ENCODE peak calls at places on chromosomes 12 and 14, in four cellular contexts. K is GM12878, O is H1, G is HepG2. X is an unnamed sample.

GRCh38 chr14:21846227-21846885 is 172.7 kb upstream of the OR4E1 start:
- DNase-seq in O (no peak), K (no peak), G (peak), X (peak)

GRCh38 chr12:17062296-17063061 is 456.5 kb upstream of the LMO3 start:
- DNase-seq in O (no peak), K (no peak), G (no peak), X (no peak)

GRCh38 chr12:11825278-11825677 is 175.8 kb downstream of the ETV6 start:
- DNase-seq in K (no peak), O (no peak), G (no peak), X (no peak)

GRCh38 chr12:21776242-21776641 is 1.7 kb upstream of the KCNJ8 start:
- DNase-seq in O (no peak), G (no peak), K (no peak), X (no peak)

GRCh38 chr12:65858831-65859230 is 34.5 kb downstream of the HMGA2 start:
- DNase-seq in K (no peak), G (no peak), O (no peak), X (no peak)

GRCh38 chr12:105357162-105357691 is 26.7 kb downstream of the C12orf75 start:
- DNase-seq in G (no peak), O (no peak), K (peak), X (no peak)

GRCh38 chr14:98290596-98290995 is 981.4 kb downstream of the BCL11B start:
- DNase-seq in O (no peak), G (no peak), K (no peak), X (no peak)

GRCh38 chr12:48995061-48995879 is 3.9 kb downstream of the DDN start:
- DNase-seq in G (peak), O (no peak), K (no peak), X (peak)

GRCh38 chr14:79254069-79254775 is 957.1 kb downstream of the DIO2 start:
- DNase-seq in K (no peak), O (no peak), G (no peak), X (no peak)

GRCh38 chr12:164207-164606 is 49.8 kb downstream of the SLC6A12 start:
- DNase-seq in O (no peak), G (no peak), K (no peak), X (no peak)

GRCh38 chr12:66048218-66048842 is 82.2 kb downstream of the LLPH start:
- DNase-seq in K (no peak), G (no peak), O (no peak), X (no peak)

GRCh38 chr14:94028450-94028826 is 2.3 kb downstream of the OTUB2 start:
- DNase-seq in K (no peak), G (peak), O (no peak), X (no peak)

GRCh38 chr12:26374934-26375333 is 179.6 kb downstream of the SSPN start:
- DNase-seq in K (no peak), G (no peak), O (no peak), X (no peak)

GRCh38 chr12:62698701-62699101 is 232.1 kb downstream of the MON2 start:
- DNase-seq in G (no peak), K (no peak), O (no peak), X (no peak)

GRCh38 chr14:68621400-68622365 is 171.2 kb downstream of the ZFP36L1 start:
- DNase-seq in K (no peak), O (no peak), G (no peak), X (no peak)

GRCh38 chr14:52913271-52913670 is 37.6 kb downstream of the FERMT2 start:
- DNase-seq in K (no peak), O (no peak), G (no peak), X (no peak)

GRCh38 chr14:22536853-22537338 is 52.1 kb downstream of the DAD1 start:
- DNase-seq in G (no peak), K (peak), O (no peak), X (no peak)

GRCh38 chr12:112001555-112001954 is 11.4 kb downstream of the TMEM116 start:
- DNase-seq in G (no peak), O (no peak), K (no peak), X (no peak)

GRCh38 chr14:99529899-99530298 is 48.7 kb downstream of the CCNK start:
- DNase-seq in K (no peak), G (no peak), O (no peak), X (no peak)

GRCh38 chr14:104393898-104394605 is 185.5 kb upstream of the C14orf180 start:
- DNase-seq in G (no peak), K (no peak), O (no peak), X (peak)

GRCh38 chr14:90201344-90201743 is 55.0 kb upstream of the PSMC1 start:
- DNase-seq in G (no peak), K (no peak), O (no peak), X (peak)

GRCh38 chr12:110750784-110751461 is 8.2 kb upstream of the PPP1CC start:
- DNase-seq in K (no peak), O (no peak), G (no peak), X (no peak)

GRCh38 chr14:101633276-101633675 is 72.0 kb downstream of the DIO3 start:
- DNase-seq in K (no peak), O (no peak), G (no peak), X (no peak)

GRCh38 chr12:27305673-27306504 is 26.7 kb upstream of the BMAL2 start:
- DNase-seq in G (peak), K (no peak), O (no peak), X (peak)

GRCh38 chr12:49733219-49734017 is 7.9 kb upstream of the TMBIM6 start:
- DNase-seq in K (no peak), O (no peak), G (peak), X (no peak)

GRCh38 chr12:42686514-42687172 is 97.1 kb upstream of the PRICKLE1 start:
- DNase-seq in K (no peak), G (no peak), O (no peak), X (no peak)

GRCh38 chr12:130955238-130955816 is 1.6 kb downstream of the ADGRD1 start:
- DNase-seq in O (no peak), K (no peak), G (no peak), X (no peak)

GRCh38 chr14:34120185-34120977 is 169.5 kb upstream of the EGLN3 start:
- DNase-seq in K (no peak), O (no peak), G (no peak), X (no peak)

GRCh38 chr12:28710882-28711281 is 438.2 kb upstream of the FAR2 start:
- DNase-seq in O (no peak), K (no peak), G (no peak), X (no peak)

GRCh38 chr12:125201940-125202339 is 136.7 kb downstream of the AACS start:
- DNase-seq in O (no peak), K (no peak), G (no peak), X (no peak)

GRCh38 chr14:103260629-103261124 is 73.4 kb upstream of the EIF5 start:
- DNase-seq in G (no peak), O (no peak), K (no peak), X (peak)

GRCh38 chr14:56121786-56122185 is 3.6 kb downstream of the PELI2 start:
- DNase-seq in O (no peak), G (no peak), K (no peak), X (no peak)

GRCh38 chr14:103546651-103547454 is 15.6 kb downstream of the BAG5 start:
- DNase-seq in O (no peak), K (no peak), G (peak), X (peak)

GRCh38 chr12:110156766-110157165 is 32.6 kb downstream of the IFT81 start:
- DNase-seq in K (no peak), O (no peak), G (no peak), X (no peak)

GRCh38 chr14:90624732-90625444 is 191.3 kb downstream of the TTC7B start:
- DNase-seq in G (peak), K (no peak), O (no peak), X (no peak)

GRCh38 chr14:20516921-20517320 is 11.6 kb downstream of the RNASE10 start:
- DNase-seq in G (no peak), K (no peak), O (no peak), X (no peak)

GRCh38 chr14:73748858-73749357 is 34.7 kb upstream of the PNMA1 start:
- DNase-seq in O (no peak), G (no peak), K (no peak), X (no peak)

GRCh38 chr12:95173392-95174251 is 43.6 kb downstream of the FGD6 start:
- DNase-seq in K (no peak), G (no peak), O (no peak), X (peak)

GRCh38 chr14:104639889-104640548 is 35.4 kb upstream of the TMEM179 start:
- DNase-seq in O (peak), K (no peak), G (peak), X (peak)

DNA sequence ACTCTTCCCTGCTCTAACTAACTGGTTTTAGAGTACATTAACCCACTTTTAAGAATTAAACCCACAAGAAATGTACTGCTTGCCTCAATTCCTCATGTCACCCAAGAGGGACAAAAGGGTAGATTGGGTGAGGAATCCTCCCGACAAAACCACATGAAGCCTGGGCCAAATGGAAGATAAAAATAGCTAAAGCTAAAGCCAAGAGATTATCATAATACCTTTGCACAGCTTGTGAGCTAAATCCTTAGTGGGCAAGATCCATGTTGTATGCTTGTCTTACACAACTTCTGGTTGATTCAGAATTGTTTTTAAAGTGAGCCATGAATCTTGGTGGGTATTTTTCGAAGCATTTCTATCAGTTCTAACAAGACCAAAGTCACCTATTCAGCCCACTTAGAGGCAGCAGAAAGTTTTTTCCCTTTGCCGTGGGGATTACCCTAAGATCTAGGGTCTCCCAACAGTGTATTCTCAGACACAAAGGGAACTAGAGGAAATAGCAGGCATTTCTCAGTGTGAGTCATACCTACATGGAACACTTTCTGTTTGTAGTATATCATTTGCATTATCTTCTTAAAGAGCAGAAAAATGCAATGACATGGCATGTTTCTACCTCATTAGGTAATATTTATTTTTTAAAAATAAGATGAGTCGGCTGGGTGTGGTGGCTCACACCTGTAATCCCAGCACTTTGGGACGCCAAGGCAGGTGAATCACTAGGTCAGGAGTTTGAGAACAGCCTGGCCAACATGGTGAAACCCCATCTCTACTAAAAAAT is 616.6 kb downstream of the KCNH5 start:
- DNase-seq in G (no peak), O (no peak), K (no peak), X (no peak)
- TF ChIP-seq TCF12 in G (no peak), O (no peak), K (no peak), X (no peak)

DNA sequence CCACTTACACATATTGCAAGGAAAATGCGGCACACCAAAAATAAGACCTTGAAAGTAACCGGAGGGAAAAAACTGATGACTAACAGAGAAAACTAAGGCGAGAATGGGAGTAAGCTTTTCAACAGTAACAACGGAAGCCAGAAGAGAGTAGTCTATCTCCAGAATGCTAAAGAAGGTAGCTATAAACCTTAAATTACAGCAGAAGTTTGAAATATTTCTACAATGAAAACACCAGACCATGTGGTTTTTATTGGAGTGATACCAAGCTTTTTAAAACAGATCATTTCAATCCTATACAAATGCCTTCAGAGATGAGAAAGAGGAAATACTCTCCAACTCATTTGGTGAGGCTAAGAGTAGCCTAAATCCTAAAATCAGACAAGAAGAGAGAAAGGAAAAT is 209.5 kb downstream of the ANO6 start:
- DNase-seq in K (no peak), G (no peak), O (no peak), X (no peak)
- TF ChIP-seq SIN3A in K (no peak), G (no peak), O (no peak), X (no peak)

GRCh38 chr12:64387201-64387816 is 3.2 kb downstream of the C12orf56 start:
- DNase-seq in K (no peak), G (no peak), O (no peak), X (no peak)

GRCh38 chr12:64395739-64396138 is 5.2 kb upstream of the C12orf56 start:
- DNase-seq in G (no peak), O (no peak), K (no peak), X (no peak)

GRCh38 chr12:64389154-64389553 is 1.4 kb downstream of the C12orf56 start:
- DNase-seq in G (no peak), K (no peak), O (no peak), X (no peak)

GRCh38 chr12:64390275-64390851 is at the start of gene C12orf56:
- DNase-seq in K (no peak), G (no peak), O (no peak), X (no peak)

GRCh38 chr12:64392221-64392620 is 1.7 kb upstream of the C12orf56 start:
- DNase-seq in G (no peak), O (no peak), K (no peak), X (no peak)
- TF ChIP-seq TCF12 in G (no peak), O (no peak), K (no peak), X (no peak)

DNA sequence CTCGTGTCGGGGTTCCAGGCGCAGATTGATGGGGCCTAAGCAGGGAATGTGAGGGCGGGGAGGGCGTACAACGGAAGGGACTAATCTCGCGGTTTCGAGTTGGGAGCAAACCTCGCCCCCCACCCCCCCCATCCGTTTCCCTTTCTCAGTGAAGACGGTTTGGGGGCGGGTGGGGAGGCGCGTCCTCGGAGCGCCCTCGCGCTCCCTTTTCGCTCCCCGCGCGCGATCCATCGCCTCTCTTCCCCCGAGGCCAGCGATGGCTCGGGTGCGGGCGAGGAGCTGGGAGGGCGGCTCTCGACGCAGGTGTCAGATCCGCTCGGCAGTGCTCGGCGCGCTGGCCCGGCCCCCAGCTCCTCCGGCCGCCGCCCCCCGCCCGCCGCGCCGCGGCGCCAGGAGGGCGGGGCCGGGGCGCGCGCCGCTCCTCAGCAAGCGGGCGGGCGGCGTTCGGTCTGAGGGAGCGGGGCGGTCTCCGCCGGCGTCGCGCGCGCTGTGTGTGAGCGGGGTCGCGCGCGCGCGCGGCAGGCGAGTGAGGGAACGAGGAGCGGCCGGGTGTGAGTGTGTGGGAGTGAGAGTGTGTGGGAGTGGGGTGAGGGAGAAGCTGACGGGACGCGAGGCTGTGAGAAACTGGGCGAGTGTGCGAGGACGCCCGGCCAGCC is at the start of gene RIMKLB:
- DNase-seq in G (no peak), O (no peak), K (no peak), X (peak)
- TF ChIP-seq SIN3A in G (no peak), O (no peak), K (no peak), X (peak)

DNA sequence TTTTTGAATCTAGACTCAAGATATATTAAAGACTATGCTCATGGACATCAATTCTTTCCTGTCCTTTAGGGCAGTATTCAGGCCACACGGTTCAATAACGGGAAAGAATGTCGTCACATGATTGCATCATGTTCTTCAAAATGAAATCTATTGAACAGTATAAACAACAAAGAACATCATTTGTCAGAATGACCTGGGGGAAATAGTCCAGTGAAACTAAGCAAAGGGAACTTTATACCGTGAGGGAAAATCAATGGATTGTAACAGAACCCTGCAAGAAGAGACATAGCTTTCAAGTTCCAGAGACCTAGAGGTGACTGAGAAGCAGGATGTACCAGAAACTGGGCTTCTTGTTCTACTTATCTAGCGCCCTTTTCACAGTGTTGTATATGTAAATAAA is 32.7 kb downstream of the FLRT2 start:
- DNase-seq in O (no peak), K (no peak), G (no peak), X (no peak)
- TF ChIP-seq TCF12 in O (no peak), K (no peak), G (no peak), X (no peak)

DNA sequence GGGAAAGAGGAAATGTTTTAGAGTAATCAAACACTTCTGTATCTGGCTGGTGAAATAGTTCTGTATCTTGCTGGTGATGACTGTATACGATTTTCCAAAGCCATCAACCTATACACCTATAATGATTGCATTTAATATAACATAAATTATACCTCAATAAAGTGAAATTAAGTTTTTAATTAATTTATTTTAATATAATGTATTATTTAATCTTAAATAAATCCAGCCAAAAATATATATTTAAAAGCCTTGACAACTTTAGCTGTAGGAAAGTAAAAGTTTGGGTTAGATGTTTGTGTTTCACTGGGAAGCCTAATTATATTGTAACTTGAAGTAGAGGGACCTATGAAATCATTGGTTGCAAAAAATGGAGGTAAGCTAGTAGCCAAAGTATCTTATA is 654.8 kb upstream of the MIS18BP1 start:
- DNase-seq in K (no peak), G (no peak), O (no peak), X (no peak)
- TF ChIP-seq SIN3A in K (no peak), G (no peak), O (no peak), X (no peak)

GRCh38 chr14:38297681-38298080 is 41.8 kb upstream of the CLEC14A start:
- DNase-seq in K (no peak), G (no peak), O (no peak), X (no peak)
- TF ChIP-seq TCF12 in K (no peak), G (no peak), O (no peak), X (no peak)

GRCh38 chr12:9095322-9095721 is 20.4 kb downstream of the A2M start:
- DNase-seq in G (no peak), O (no peak), K (no peak), X (no peak)
- TF ChIP-seq SIN3A in G (no peak), O (no peak), K (no peak), X (no peak)

X was measured in SK-N-SH.